ENCODE peak calls at places on chromosome 9, in ten cellular contexts. X, L, B, G, N, I, U, Z, S and F are unnamed samples.

GRCh38 chr9:89497978-89498844 is at the start of gene SEMA4D:
- DNase-seq in B (peak), L (peak), I (peak), G (no peak), U (peak), X (peak), Z (peak), N (peak), S (peak), F (peak)

GRCh38 chr9:16637938-16638337 is 232.5 kb downstream of the BNC2 start:
- DNase-seq in Z (no peak), S (no peak), N (no peak), I (no peak), X (no peak), G (no peak), L (no peak), U (no peak), B (no peak), F (no peak)

GRCh38 chr9:74496819-74497749 is at the start of gene RORB:
- DNase-seq in U (no peak), G (no peak), B (peak), S (peak), I (peak), X (peak), N (peak), Z (peak), L (peak), F (peak)

GRCh38 chr9:132546148-132547051 is 36.0 kb upstream of the BARHL1 start:
- DNase-seq in L (peak), X (peak), N (no peak), Z (no peak), B (peak), U (no peak), I (peak), S (peak), G (no peak), F (no peak)

GRCh38 chr9:111298831-111299603 is 31.0 kb downstream of the OR2K2 start:
- DNase-seq in S (peak), B (peak), G (no peak), U (no peak), Z (peak), L (no peak), X (peak), I (peak), N (no peak), F (peak)

GRCh38 chr9:98236881-98237487 is 18.5 kb downstream of the TBC1D2 start:
- DNase-seq in S (no peak), I (no peak), B (no peak), G (no peak), Z (no peak), L (no peak), X (no peak), U (no peak), N (no peak), F (no peak)

GRCh38 chr9:91273853-91274552 is 87.7 kb downstream of the AUH start:
- DNase-seq in L (no peak), X (no peak), U (no peak), G (no peak), Z (peak), S (no peak), N (peak), B (peak), I (peak), F (no peak)

GRCh38 chr9:83472221-83472665 is 66.0 kb downstream of the FRMD3 start:
- DNase-seq in Z (peak), I (peak), S (no peak), N (no peak), B (peak), L (no peak), U (no peak), X (peak), G (peak), F (no peak)

GRCh38 chr9:33189331-33189731 is 22.2 kb upstream of the B4GALT1 start:
- DNase-seq in B (no peak), G (no peak), S (no peak), I (no peak), N (no peak), L (peak), Z (no peak), U (no peak), X (no peak), F (no peak)

GRCh38 chr9:72509053-72509452 is 12.4 kb upstream of the TMC1 start:
- DNase-seq in U (no peak), L (no peak), I (peak), B (peak), Z (peak), S (no peak), X (no peak), N (no peak), G (no peak), F (no peak)

GRCh38 chr9:136604823-136605525 is 57.7 kb upstream of the EGFL7 start:
- DNase-seq in X (peak), L (peak), U (no peak), Z (no peak), S (no peak), B (no peak), G (no peak), N (no peak), I (no peak), F (no peak)

GRCh38 chr9:123305879-123306278 is 37.5 kb upstream of the STRBP start:
- DNase-seq in I (no peak), Z (no peak), S (no peak), B (no peak), X (no peak), U (no peak), G (no peak), L (no peak), N (no peak), F (no peak)

GRCh38 chr9:97372580-97372979 is 39.3 kb upstream of the TDRD7 start:
- DNase-seq in S (no peak), Z (no peak), I (no peak), L (no peak), U (no peak), B (no peak), N (no peak), X (no peak), G (no peak), F (no peak)

GRCh38 chr9:93902051-93902779 is 52.9 kb downstream of the BARX1 start:
- DNase-seq in Z (no peak), S (no peak), L (no peak), B (no peak), N (no peak), I (no peak), G (no peak), U (no peak), X (no peak), F (no peak)

GRCh38 chr9:114722363-114722695 is 40.3 kb upstream of the TEX48 start:
- DNase-seq in N (no peak), B (no peak), L (no peak), X (no peak), S (no peak), I (peak), G (no peak), U (no peak), Z (no peak), F (no peak)

GRCh38 chr9:31823365-31823764 is 561.1 kb upstream of the ACO1 start:
- DNase-seq in B (no peak), G (no peak), L (no peak), I (no peak), N (no peak), S (no peak), X (no peak), U (no peak), Z (peak), F (no peak)

GRCh38 chr9:129697111-129697955 is 31.9 kb downstream of the PRRX2 start:
- DNase-seq in G (no peak), N (peak), I (peak), U (peak), L (no peak), Z (no peak), X (peak), B (peak), S (peak), F (peak)

GRCh38 chr9:129383005-129383414 is 204.9 kb upstream of the IER5L start:
- DNase-seq in S (no peak), N (no peak), L (peak), X (peak), B (no peak), U (no peak), Z (no peak), G (no peak), I (no peak), F (no peak)

GRCh38 chr9:134433909-134434895 is 107.9 kb downstream of the RXRA start:
- DNase-seq in X (no peak), N (no peak), L (no peak), B (no peak), U (no peak), I (no peak), Z (no peak), S (no peak), G (no peak), F (no peak)

GRCh38 chr9:95436416-95436815 is 80.4 kb downstream of the PTCH1 start:
- DNase-seq in S (no peak), I (no peak), G (no peak), L (no peak), B (no peak), Z (no peak), N (no peak), X (no peak), U (no peak), F (no peak)

GRCh38 chr9:107214915-107215314 is 68.2 kb upstream of the RAD23B start:
- DNase-seq in N (no peak), U (no peak), X (no peak), B (peak), I (peak), G (no peak), L (no peak), Z (no peak), S (no peak), F (no peak)

GRCh38 chr9:92501671-92502393 is 19.5 kb upstream of the ASPN start:
- DNase-seq in U (no peak), S (peak), I (peak), B (peak), G (peak), N (peak), L (peak), X (no peak), Z (peak), F (no peak)